ENCODE peak calls at places on chromosomes 16 and 17, in four cellular contexts. One of them, this sample, is unnamed.

GRCh38 chr17:81710514-81711308 is 1.4 kb upstream of the SLC25A10 start:
- DNase-seq in hepatic stellate cell: no peak
- DNase-seq in hypothalamus: no peak
- DNase-seq in activated CD8-positive, alpha-beta memory T cell treated with anti-CD3 and anti-CD28 coated beads for 48 hours: no peak
- DNase-seq in this sample: no peak

GRCh38 chr17:31494259-31495048 is 103.0 kb downstream of the RAB11FIP4 start:
- DNase-seq in hepatic stellate cell: no peak
- DNase-seq in hypothalamus: no peak
- DNase-seq in activated CD8-positive, alpha-beta memory T cell treated with anti-CD3 and anti-CD28 coated beads for 48 hours: no peak
- DNase-seq in this sample: no peak

GRCh38 chr16:88597856-88598491 is 27.8 kb downstream of the ZC3H18 start:
- DNase-seq in hepatic stellate cell: no peak
- DNase-seq in hypothalamus: no peak
- DNase-seq in activated CD8-positive, alpha-beta memory T cell treated with anti-CD3 and anti-CD28 coated beads for 48 hours: no peak
- DNase-seq in this sample: no peak

GRCh38 chr16:90019543-90020259 is 445 bp upstream of the DBNDD1 start:
- DNase-seq in hepatic stellate cell: peak; percentile 58
- DNase-seq in hypothalamus: no peak
- DNase-seq in activated CD8-positive, alpha-beta memory T cell treated with anti-CD3 and anti-CD28 coated beads for 48 hours: no peak
- DNase-seq in this sample: peak; percentile 40

GRCh38 chr17:76078859-76079576 is at the start of gene ZACN:
- DNase-seq in hepatic stellate cell: no peak
- DNase-seq in hypothalamus: no peak
- DNase-seq in activated CD8-positive, alpha-beta memory T cell treated with anti-CD3 and anti-CD28 coated beads for 48 hours: no peak
- DNase-seq in this sample: no peak

GRCh38 chr16:11047057-11047456 is 102.7 kb downstream of the CLEC16A start:
- DNase-seq in hepatic stellate cell: peak; percentile 34
- DNase-seq in hypothalamus: no peak
- DNase-seq in activated CD8-positive, alpha-beta memory T cell treated with anti-CD3 and anti-CD28 coated beads for 48 hours: no peak
- DNase-seq in this sample: no peak

GRCh38 chr16:56600398-56600999 is 7.9 kb upstream of the MT2A start:
- DNase-seq in hepatic stellate cell: peak; percentile 72
- DNase-seq in hypothalamus: no peak
- DNase-seq in activated CD8-positive, alpha-beta memory T cell treated with anti-CD3 and anti-CD28 coated beads for 48 hours: no peak
- DNase-seq in this sample: peak; percentile 55

GRCh38 chr17:74605361-74605760 is 13.3 kb upstream of the CD300LD start:
- DNase-seq in hepatic stellate cell: peak; percentile 43
- DNase-seq in hypothalamus: no peak
- DNase-seq in activated CD8-positive, alpha-beta memory T cell treated with anti-CD3 and anti-CD28 coated beads for 48 hours: no peak
- DNase-seq in this sample: peak; percentile 84

GRCh38 chr17:62163847-62164246 is 98.8 kb upstream of the MED13 start:
- DNase-seq in hepatic stellate cell: no peak
- DNase-seq in hypothalamus: no peak
- DNase-seq in activated CD8-positive, alpha-beta memory T cell treated with anti-CD3 and anti-CD28 coated beads for 48 hours: no peak
- DNase-seq in this sample: no peak

GRCh38 chr16:85259115-85259830 is 147.0 kb upstream of the CIBAR2 start:
- DNase-seq in hepatic stellate cell: no peak
- DNase-seq in hypothalamus: no peak
- DNase-seq in activated CD8-positive, alpha-beta memory T cell treated with anti-CD3 and anti-CD28 coated beads for 48 hours: no peak
- DNase-seq in this sample: no peak

GRCh38 chr17:77507116-77507885 is 366.5 kb downstream of the SEC14L1 start:
- DNase-seq in hepatic stellate cell: no peak
- DNase-seq in hypothalamus: no peak
- DNase-seq in activated CD8-positive, alpha-beta memory T cell treated with anti-CD3 and anti-CD28 coated beads for 48 hours: no peak
- DNase-seq in this sample: no peak

GRCh38 chr17:3667366-3668278 is 756 bp downstream of the TAX1BP3 start:
- DNase-seq in hepatic stellate cell: peak; percentile 98
- DNase-seq in hypothalamus: no peak
- DNase-seq in activated CD8-positive, alpha-beta memory T cell treated with anti-CD3 and anti-CD28 coated beads for 48 hours: no peak
- DNase-seq in this sample: peak; percentile 89

GRCh38 chr17:38333635-38334295 is 10.0 kb downstream of the GPR179 start:
- DNase-seq in hepatic stellate cell: peak; percentile 47
- DNase-seq in hypothalamus: no peak
- DNase-seq in activated CD8-positive, alpha-beta memory T cell treated with anti-CD3 and anti-CD28 coated beads for 48 hours: no peak
- DNase-seq in this sample: peak; percentile 53

GRCh38 chr16:10667239-10667638 is 27.5 kb downstream of the TEKT5 start:
- DNase-seq in hepatic stellate cell: no peak
- DNase-seq in hypothalamus: no peak
- DNase-seq in activated CD8-positive, alpha-beta memory T cell treated with anti-CD3 and anti-CD28 coated beads for 48 hours: no peak
- DNase-seq in this sample: no peak

GRCh38 chr17:4744999-4745969 is 5.6 kb upstream of the CXCL16 start:
- DNase-seq in hepatic stellate cell: no peak
- DNase-seq in hypothalamus: no peak
- DNase-seq in activated CD8-positive, alpha-beta memory T cell treated with anti-CD3 and anti-CD28 coated beads for 48 hours: no peak
- DNase-seq in this sample: no peak

GRCh38 chr17:70655179-70655578 is 485.8 kb downstream of the KCNJ2 start:
- DNase-seq in hepatic stellate cell: no peak
- DNase-seq in hypothalamus: no peak
- DNase-seq in activated CD8-positive, alpha-beta memory T cell treated with anti-CD3 and anti-CD28 coated beads for 48 hours: no peak
- DNase-seq in this sample: no peak

GRCh38 chr16:5446623-5447240 is 349.1 kb upstream of the EEF2KMT start:
- DNase-seq in hepatic stellate cell: no peak
- DNase-seq in hypothalamus: no peak
- DNase-seq in activated CD8-positive, alpha-beta memory T cell treated with anti-CD3 and anti-CD28 coated beads for 48 hours: no peak
- DNase-seq in this sample: no peak

GRCh38 chr17:72501404-72502110 is 380.7 kb downstream of the SOX9 start:
- DNase-seq in hepatic stellate cell: no peak
- DNase-seq in hypothalamus: no peak
- DNase-seq in activated CD8-positive, alpha-beta memory T cell treated with anti-CD3 and anti-CD28 coated beads for 48 hours: no peak
- DNase-seq in this sample: no peak

GRCh38 chr17:53227514-53227913 is 595.2 kb upstream of the KIF2B start:
- DNase-seq in hepatic stellate cell: no peak
- DNase-seq in hypothalamus: no peak
- DNase-seq in activated CD8-positive, alpha-beta memory T cell treated with anti-CD3 and anti-CD28 coated beads for 48 hours: no peak
- DNase-seq in this sample: no peak

GRCh38 chr17:21214777-21215541 is 998 bp upstream of the TMEM11 start:
- DNase-seq in hepatic stellate cell: peak; percentile 53
- DNase-seq in hypothalamus: no peak
- DNase-seq in activated CD8-positive, alpha-beta memory T cell treated with anti-CD3 and anti-CD28 coated beads for 48 hours: no peak
- DNase-seq in this sample: no peak

GRCh38 chr16:63568184-63568583 is 1531.9 kb upstream of the CDH8 start:
- DNase-seq in hepatic stellate cell: no peak
- DNase-seq in hypothalamus: no peak
- DNase-seq in activated CD8-positive, alpha-beta memory T cell treated with anti-CD3 and anti-CD28 coated beads for 48 hours: no peak
- DNase-seq in this sample: no peak

GRCh38 chr17:64388961-64389565 is 1.6 kb downstream of the PECAM1 start:
- DNase-seq in hepatic stellate cell: no peak
- DNase-seq in hypothalamus: no peak
- DNase-seq in activated CD8-positive, alpha-beta memory T cell treated with anti-CD3 and anti-CD28 coated beads for 48 hours: no peak
- DNase-seq in this sample: no peak

GRCh38 chr17:77727216-77727615 is 231.3 kb upstream of the TNRC6C start:
- DNase-seq in hepatic stellate cell: no peak
- DNase-seq in hypothalamus: no peak
- DNase-seq in activated CD8-positive, alpha-beta memory T cell treated with anti-CD3 and anti-CD28 coated beads for 48 hours: no peak
- DNase-seq in this sample: no peak

GRCh38 chr17:34579017-34579946 is at the start of gene TMEM132E:
- DNase-seq in hepatic stellate cell: peak; percentile 36
- DNase-seq in hypothalamus: peak; percentile 51
- DNase-seq in activated CD8-positive, alpha-beta memory T cell treated with anti-CD3 and anti-CD28 coated beads for 48 hours: no peak
- DNase-seq in this sample: no peak

GRCh38 chr16:79677799-79678525 is 77.4 kb upstream of the MAF start:
- DNase-seq in hepatic stellate cell: no peak
- DNase-seq in hypothalamus: no peak
- DNase-seq in activated CD8-positive, alpha-beta memory T cell treated with anti-CD3 and anti-CD28 coated beads for 48 hours: no peak
- DNase-seq in this sample: no peak

GRCh38 chr16:85437161-85438052 is 175.7 kb upstream of the GSE1 start:
- DNase-seq in hepatic stellate cell: no peak
- DNase-seq in hypothalamus: no peak
- DNase-seq in activated CD8-positive, alpha-beta memory T cell treated with anti-CD3 and anti-CD28 coated beads for 48 hours: no peak
- DNase-seq in this sample: no peak

GRCh38 chr17:77208856-77209255 is 68.1 kb downstream of the SEC14L1 start:
- DNase-seq in hepatic stellate cell: peak; percentile 25
- DNase-seq in hypothalamus: no peak
- DNase-seq in activated CD8-positive, alpha-beta memory T cell treated with anti-CD3 and anti-CD28 coated beads for 48 hours: no peak
- DNase-seq in this sample: no peak

GRCh38 chr16:79367822-79368221 is 232.7 kb downstream of the MAF start:
- DNase-seq in hepatic stellate cell: no peak
- DNase-seq in hypothalamus: no peak
- DNase-seq in activated CD8-positive, alpha-beta memory T cell treated with anti-CD3 and anti-CD28 coated beads for 48 hours: no peak
- DNase-seq in this sample: no peak

This sample was measured in H54.